ENCODE peak calls at places on chromosome 16, in four cellular contexts. Q is NCI-H774; I is kidney epithelial cell; M is activated naive CD4-positive, alpha-beta T cell treated with Interleukin-2 at 50 U/mL for 16 hours. X is an unnamed sample.

GRCh38 chr16:81745704-81746558 is 33.2 kb upstream of the PLCG2 start:
- DNase-seq in M (peak; percentile 79), Q (peak; percentile 13), I (no peak), X (peak; percentile 65)

GRCh38 chr16:53740476-53740875 is 36.5 kb downstream of the FTO start:
- DNase-seq in I (no peak), Q (no peak), M (no peak), X (no peak)

GRCh38 chr16:85553436-85554113 is 59.5 kb upstream of the GSE1 start:
- DNase-seq in Q (peak; percentile 48), I (no peak), M (peak; percentile 45), X (peak; percentile 72)

GRCh38 chr16:29926675-29927522 is 873 bp upstream of the KCTD13 start:
- DNase-seq in M (no peak), Q (peak; percentile 34), I (no peak), X (peak; percentile 72)

GRCh38 chr16:86966781-86967180 is 350.4 kb downstream of the C16orf95 start:
- DNase-seq in Q (no peak), I (no peak), M (no peak), X (no peak)

GRCh38 chr16:89256651-89257254 is 39.2 kb downstream of the ZNF778 start:
- DNase-seq in M (peak; percentile 83), Q (peak; percentile 19), I (no peak), X (peak; percentile 45)

GRCh38 chr16:54512461-54512860 is 225.9 kb upstream of the IRX3 start:
- DNase-seq in M (no peak), I (no peak), Q (no peak), X (no peak)

GRCh38 chr16:30694926-30695678 is 3.9 kb upstream of the SRCAP start:
- DNase-seq in I (no peak), M (no peak), Q (no peak), X (no peak)

GRCh38 chr16:81936209-81936608 is 75.1 kb downstream of the SDR42E1 start:
- DNase-seq in Q (no peak), M (no peak), I (no peak), X (no peak)

GRCh38 chr16:13767215-13767614 is 152.7 kb upstream of the ERCC4 start:
- DNase-seq in M (no peak), Q (no peak), I (peak; percentile 1), X (no peak)

GRCh38 chr16:51433597-51433996 is 282.5 kb upstream of the SALL1 start:
- DNase-seq in I (no peak), M (no peak), Q (peak; percentile 15), X (no peak)

GRCh38 chr16:85582177-85582888 is 30.8 kb upstream of the GSE1 start:
- DNase-seq in I (no peak), Q (no peak), M (no peak), X (no peak)

GRCh38 chr16:56401482-56401881 is 23.9 kb downstream of the AMFR start:
- DNase-seq in I (no peak), Q (no peak), M (no peak), X (peak; percentile 71)

GRCh38 chr16:3256146-3256875 is at the start of gene MEFV:
- DNase-seq in M (no peak), I (no peak), Q (no peak), X (no peak)

GRCh38 chr16:50021509-50021908 is 3.5 kb upstream of the CNEP1R1 start:
- DNase-seq in I (no peak), M (no peak), Q (no peak), X (peak; percentile 30)

GRCh38 chr16:56195151-56195550 is 3.9 kb downstream of the GNAO1 start:
- DNase-seq in Q (no peak), I (no peak), M (no peak), X (no peak)

GRCh38 chr16:49453983-49454382 is 80.4 kb downstream of the C16orf78 start:
- DNase-seq in M (no peak), I (no peak), Q (no peak), X (no peak)

GRCh38 chr16:2778692-2778958 is 1.5 kb upstream of the ELOB start:
- DNase-seq in M (no peak), Q (no peak), I (no peak), X (no peak)

GRCh38 chr16:68563631-68564366 is 24.7 kb downstream of the ZFP90 start:
- DNase-seq in Q (no peak), I (no peak), M (no peak), X (no peak)

GRCh38 chr16:70438325-70438982 is 446 bp downstream of the ST3GAL2 start:
- DNase-seq in Q (no peak), M (no peak), I (no peak), X (no peak)

GRCh38 chr16:63617990-63618763 is 1503.7 kb downstream of the CDH11 start:
- DNase-seq in Q (no peak), I (no peak), M (no peak), X (peak; percentile 76)

GRCh38 chr16:72612271-72612670 is 435.7 kb downstream of the ZFHX3 start:
- DNase-seq in I (no peak), M (no peak), Q (no peak), X (no peak)

GRCh38 chr16:31038993-31039392 is 5.6 kb downstream of the STX4 start:
- DNase-seq in Q (no peak), I (no peak), M (no peak), X (no peak)

GRCh38 chr16:87615621-87616041 is 13.3 kb downstream of the JPH3 start:
- DNase-seq in Q (no peak), M (no peak), I (no peak), X (no peak)

GRCh38 chr16:19872179-19872863 is 12.3 kb downstream of the GPRC5B start:
- DNase-seq in I (no peak), M (no peak), Q (no peak), X (no peak)

GRCh38 chr16:55078153-55078552 is 147.5 kb downstream of the IRX5 start:
- DNase-seq in Q (no peak), I (no peak), M (no peak), X (no peak)